ENCODE peak calls at places on chromosomes 13 and 19, in eight cellular contexts. W is cardiac muscle cell; J is mucosa of descending colon; R is lung; G is fibroblast of lung; T is cardiac fibroblast; S is neuronal stem cell; F is CD8-positive, alpha-beta T cell. K is an unnamed sample.

GRCh38 chr19:33469171-33470039 is 52.2 kb downstream of the PEPD start:
- DNase-seq in R (no peak), G (no peak), J (no peak), F (peak), T (no peak), S (no peak), W (no peak), K (no peak)

GRCh38 chr19:44614313-44614712 is 950 bp downstream of the IGSF23 start:
- DNase-seq in G (no peak), J (no peak), S (no peak), T (no peak), W (no peak), R (no peak), F (no peak), K (no peak)

GRCh38 chr19:28314771-28315170 is 898.2 kb downstream of the UQCRFS1 start:
- DNase-seq in G (no peak), J (no peak), R (no peak), S (no peak), T (no peak), F (no peak), W (no peak), K (no peak)

GRCh38 chr13:61751039-61751438 is 335.4 kb upstream of the PCDH20 start:
- DNase-seq in W (no peak), S (no peak), F (no peak), J (no peak), T (no peak), G (no peak), R (no peak), K (no peak)

GRCh38 chr19:49758292-49758691 is 4.8 kb downstream of the TSKS start:
- DNase-seq in S (no peak), F (no peak), J (no peak), W (peak), T (peak), R (no peak), G (peak), K (peak)

GRCh38 chr19:3679581-3679980 is 20.7 kb downstream of the PIP5K1C start:
- DNase-seq in S (no peak), F (no peak), W (no peak), R (no peak), G (no peak), T (no peak), J (no peak), K (no peak)

GRCh38 chr13:32938907-32939306 is 77.3 kb upstream of the KL start:
- DNase-seq in G (peak), R (no peak), T (peak), J (no peak), F (no peak), S (no peak), W (peak), K (peak)

GRCh38 chr19:10888421-10888866 is 17.1 kb downstream of the CARM1 start:
- DNase-seq in F (no peak), J (no peak), W (no peak), R (no peak), S (no peak), T (no peak), G (no peak), K (no peak)

GRCh38 chr13:44407891-44408290 is 34.3 kb downstream of the SERP2 start:
- DNase-seq in W (no peak), G (no peak), J (no peak), S (no peak), R (no peak), T (no peak), F (no peak), K (no peak)

GRCh38 chr13:77728265-77728966 is 30.9 kb downstream of the SLAIN1 start:
- DNase-seq in R (no peak), T (no peak), J (no peak), W (no peak), S (no peak), G (no peak), F (no peak), K (no peak)

GRCh38 chr13:30138511-30138910 is 168.8 kb downstream of the KATNAL1 start:
- DNase-seq in J (no peak), G (no peak), R (no peak), F (no peak), T (no peak), S (no peak), W (no peak), K (no peak)

GRCh38 chr13:47499358-47500150 is 501.5 kb downstream of the SUCLA2 start:
- DNase-seq in S (no peak), F (no peak), T (peak), W (peak), R (no peak), J (no peak), G (peak), K (peak)

GRCh38 chr19:13951043-13951442 is 1.3 kb upstream of the DCAF15 start:
- DNase-seq in R (no peak), J (no peak), G (no peak), T (no peak), F (no peak), S (no peak), W (no peak), K (no peak)

GRCh38 chr13:78147905-78148304 is 229.3 kb upstream of the EDNRB start:
- DNase-seq in W (peak), T (peak), S (no peak), G (peak), F (no peak), R (no peak), J (no peak), K (peak)

GRCh38 chr13:75279834-75280369 is 202.1 kb downstream of the TBC1D4 start:
- DNase-seq in S (no peak), F (no peak), T (no peak), G (no peak), R (no peak), W (no peak), J (peak), K (no peak)

GRCh38 chr19:47097396-47098217 is 16.0 kb downstream of the ZC3H4 start:
- DNase-seq in T (peak), R (peak), F (no peak), W (no peak), G (no peak), J (peak), S (no peak), K (no peak)

GRCh38 chr19:33248954-33249613 is 23.4 kb upstream of the SLC7A10 start:
- DNase-seq in T (no peak), F (no peak), J (peak), S (no peak), W (no peak), R (no peak), G (no peak), K (no peak)

GRCh38 chr19:13865243-13865577 is 11.7 kb upstream of the NANOS3 start:
- DNase-seq in F (no peak), R (no peak), S (no peak), W (no peak), J (no peak), T (no peak), G (no peak), K (no peak)

GRCh38 chr13:50783066-50783465 is 60.4 kb downstream of the DLEU7 start:
- DNase-seq in J (no peak), R (no peak), G (no peak), W (no peak), S (no peak), F (no peak), T (no peak), K (no peak)

GRCh38 chr19:23314505-23315241 is 64.5 kb upstream of the ZNF724 start:
- DNase-seq in F (no peak), W (no peak), T (no peak), G (no peak), R (no peak), J (no peak), S (no peak), K (no peak)

GRCh38 chr13:50081106-50081898 is 66.1 kb downstream of the KCNRG start:
- DNase-seq in J (peak), T (no peak), R (peak), S (no peak), F (peak), G (no peak), W (peak), K (no peak)

GRCh38 chr19:3665681-3666544 is 34.4 kb downstream of the PIP5K1C start:
- DNase-seq in J (peak), F (peak), T (peak), G (no peak), R (peak), S (peak), W (peak), K (peak)

GRCh38 chr19:35167251-35168119 is 12.9 kb downstream of the FXYD5 start:
- DNase-seq in F (no peak), J (no peak), W (no peak), G (no peak), S (no peak), R (no peak), T (no peak), K (no peak)

GRCh38 chr13:101453784-101454201 is 1.3 kb downstream of the ITGBL1 start:
- DNase-seq in F (no peak), W (peak), G (no peak), J (peak), T (no peak), S (no peak), R (peak), K (no peak)

GRCh38 chr19:43532571-43532961 is 422 bp upstream of the ZNF575 start:
- DNase-seq in R (no peak), J (peak), G (no peak), F (no peak), W (no peak), S (no peak), T (no peak), K (no peak)

GRCh38 chr13:71831716-71832115 is 35.3 kb downstream of the DACH1 start:
- DNase-seq in S (peak), T (no peak), F (no peak), W (no peak), J (no peak), G (no peak), R (no peak), K (peak)

GRCh38 chr13:114002009-114002544 is 28.2 kb upstream of the C13orf46 start:
- DNase-seq in F (no peak), J (peak), T (no peak), W (no peak), G (no peak), R (no peak), S (no peak), K (no peak)

GRCh38 chr13:28329395-28330158 is 165.4 kb downstream of the FLT1 start:
- DNase-seq in R (peak), S (no peak), T (peak), F (no peak), G (peak), W (peak), J (no peak), K (peak)

GRCh38 chr19:7505288-7505681 is 10.6 kb upstream of the ZNF358 start:
- DNase-seq in R (no peak), G (no peak), S (no peak), J (peak), W (no peak), F (no peak), T (no peak), K (no peak)

GRCh38 chr19:35142531-35143230 is 374 bp upstream of the FXYD7 start:
- DNase-seq in R (no peak), F (peak), T (no peak), W (peak), J (peak), G (peak), S (no peak), K (peak)

GRCh38 chr13:80562423-80562822 is 221.5 kb upstream of the SPRY2 start:
- DNase-seq in S (no peak), F (no peak), R (no peak), J (no peak), W (no peak), T (no peak), G (no peak), K (no peak)

GRCh38 chr13:111062305-111062704 is 52.8 kb upstream of the ARHGEF7 start:
- DNase-seq in W (no peak), T (no peak), R (peak), G (no peak), J (no peak), F (no peak), S (no peak), K (no peak)

GRCh38 chr13:111064661-111065060 is 50.4 kb upstream of the ARHGEF7 start:
- DNase-seq in W (no peak), R (peak), S (no peak), J (no peak), G (no peak), F (no peak), T (no peak), K (no peak)

GRCh38 chr13:111066544-111066943 is 48.6 kb upstream of the ARHGEF7 start:
- DNase-seq in T (no peak), G (no peak), J (peak), W (peak), F (no peak), S (no peak), R (peak), K (peak)

GRCh38 chr13:111065698-111066097 is 49.4 kb upstream of the ARHGEF7 start:
- DNase-seq in S (no peak), J (no peak), T (no peak), G (no peak), R (peak), F (no peak), W (no peak), K (no peak)

DNA sequence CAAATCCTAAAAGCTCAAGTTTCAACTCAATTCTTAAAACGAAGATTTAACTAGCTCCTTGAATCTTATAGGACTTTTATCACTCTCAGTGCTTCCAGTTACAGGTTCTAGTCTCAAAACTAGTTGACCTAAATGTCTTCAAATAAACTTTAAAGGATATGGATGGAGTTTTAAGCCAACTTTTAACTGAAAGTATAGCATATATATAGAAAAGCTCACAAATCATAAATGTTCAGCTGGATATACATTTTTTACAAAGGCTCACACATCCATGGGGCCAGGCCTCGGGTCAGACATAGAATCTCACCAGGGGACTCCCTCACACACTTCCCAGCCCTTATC is 47.1 kb upstream of the ARHGEF7 start:
- DNase-seq in W (no peak), S (no peak), R (no peak), G (no peak), T (no peak), J (no peak), F (no peak), K (no peak)
- H3K4me3 ChIP-seq in W (no peak), S (no peak), R (no peak), G (peak), T (no peak), J (no peak), F (no peak), K (no peak)

GRCh38 chr13:84662503-84662902 is 780.2 kb upstream of the SLITRK1 start:
- DNase-seq in T (no peak), R (no peak), S (no peak), J (no peak), F (no peak), G (no peak), W (no peak), K (no peak)
- H3K4me3 ChIP-seq in T (no peak), R (no peak), S (no peak), J (no peak), F (no peak), G (no peak), W (no peak), K (no peak)

DNA sequence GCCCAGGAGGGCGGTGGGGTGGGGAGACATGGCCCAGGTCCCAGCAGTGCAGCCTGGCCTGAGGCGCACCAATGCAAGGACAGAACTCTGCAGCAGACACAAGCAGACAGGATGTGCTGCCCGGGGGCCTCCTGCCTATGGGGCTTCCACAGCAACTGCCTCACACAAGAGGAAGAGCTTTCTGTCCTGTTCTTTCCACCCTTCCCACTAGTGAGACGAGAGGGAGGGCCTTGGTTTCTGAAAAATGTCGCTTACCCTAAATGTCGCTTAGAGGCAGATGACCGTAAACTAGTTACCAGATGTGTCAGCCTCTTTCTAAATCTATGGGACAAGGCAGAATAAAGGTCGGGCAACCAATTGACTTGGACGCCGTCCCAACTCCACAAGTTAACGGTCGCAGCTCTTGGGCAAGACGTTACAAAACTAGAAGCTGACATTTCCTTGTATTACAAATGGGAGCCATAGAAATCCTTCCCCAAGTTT is at the start of gene LAIR1:
- DNase-seq in F (peak), S (no peak), T (no peak), R (no peak), J (peak), W (peak), G (no peak), K (no peak)
- H3K4me3 ChIP-seq in F (peak), S (no peak), T (no peak), R (no peak), J (no peak), W (no peak), G (no peak), K (no peak)

DNA sequence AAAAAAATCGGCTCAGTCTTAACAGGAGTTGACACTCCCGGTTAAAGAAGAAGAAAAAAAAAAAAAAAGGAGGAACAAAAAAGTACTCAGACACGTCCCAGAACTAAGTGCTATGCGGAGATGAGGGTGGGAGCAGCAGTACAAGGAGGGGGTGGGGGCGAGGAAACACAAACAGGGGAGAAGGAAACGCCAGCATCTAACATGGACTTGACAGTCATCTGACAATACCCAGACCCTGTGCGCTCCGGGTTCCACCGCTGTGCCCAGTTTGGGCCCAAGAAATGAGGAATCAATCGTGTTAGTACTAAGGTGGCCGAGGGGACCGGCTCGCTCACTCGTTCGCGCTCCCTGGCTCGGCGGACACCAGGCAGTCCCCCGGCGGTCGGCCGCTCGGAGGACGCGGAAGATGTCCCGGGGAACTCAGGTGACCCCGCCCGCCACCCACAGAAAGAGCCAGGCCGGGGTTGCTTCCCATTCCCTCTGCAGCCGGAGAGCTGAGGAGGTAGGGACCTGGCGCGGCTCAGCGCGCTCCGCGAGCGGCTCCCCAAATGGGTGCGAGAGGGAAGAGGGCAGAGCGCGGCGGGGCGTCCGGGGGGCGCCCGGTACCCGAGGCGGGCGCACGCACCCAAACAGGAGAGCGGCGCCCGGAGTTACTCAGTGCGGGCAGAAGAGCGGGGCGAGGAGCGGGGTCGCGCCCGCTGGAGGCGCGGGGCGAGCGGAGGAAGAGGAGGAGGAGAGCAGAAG is 648 bp downstream of the TSHZ3 start:
- DNase-seq in J (peak), T (peak), G (peak), S (no peak), F (no peak), R (no peak), W (peak), K (peak)
- H3K4me3 ChIP-seq in J (peak), T (peak), G (peak), S (peak), F (peak), R (peak), W (peak), K (peak)

GRCh38 chr13:34857561-34857960 is 84.5 kb upstream of the NBEA start:
- DNase-seq in J (no peak), R (no peak), F (no peak), T (no peak), W (no peak), S (no peak), G (no peak), K (no peak)

GRCh38 chr13:34867590-34867989 is 74.5 kb upstream of the NBEA start:
- DNase-seq in G (peak), W (peak), S (no peak), F (no peak), J (no peak), T (peak), R (no peak), K (peak)

GRCh38 chr13:34864650-34865049 is 77.4 kb upstream of the NBEA start:
- DNase-seq in G (no peak), R (no peak), S (no peak), T (no peak), J (no peak), W (no peak), F (no peak), K (no peak)

GRCh38 chr13:34863360-34864135 is 78.5 kb upstream of the NBEA start:
- DNase-seq in F (no peak), T (peak), G (peak), J (no peak), S (no peak), R (no peak), W (peak), K (peak)
- H3K4me3 ChIP-seq in F (no peak), T (no peak), G (no peak), J (no peak), S (no peak), R (no peak), W (no peak), K (no peak)

GRCh38 chr19:38323276-38323675 is 3.6 kb downstream of the KCNK6 start:
- DNase-seq in S (no peak), R (no peak), G (no peak), W (no peak), F (no peak), T (no peak), J (no peak), K (no peak)

GRCh38 chr19:38324431-38324830 is 4.8 kb downstream of the KCNK6 start:
- DNase-seq in R (no peak), W (no peak), S (no peak), J (no peak), T (no peak), G (no peak), F (no peak), K (no peak)

GRCh38 chr19:38319421-38320258 is at the start of gene KCNK6:
- DNase-seq in W (peak), F (peak), R (no peak), J (peak), S (no peak), T (no peak), G (peak), K (peak)

GRCh38 chr19:38320969-38321339 is 1.3 kb downstream of the KCNK6 start:
- DNase-seq in T (no peak), W (no peak), F (no peak), G (no peak), S (no peak), R (no peak), J (no peak), K (no peak)

GRCh38 chr19:38321646-38322323 is 2.1 kb downstream of the KCNK6 start:
- DNase-seq in S (no peak), F (no peak), G (peak), W (peak), R (no peak), J (no peak), T (peak), K (peak)
- H3K4me3 ChIP-seq in S (no peak), F (no peak), G (peak), W (no peak), R (no peak), J (no peak), T (peak), K (no peak)

GRCh38 chr19:41226874-41227390 is 7.9 kb downstream of the AXL start:
- DNase-seq in W (no peak), S (no peak), G (no peak), T (no peak), F (no peak), R (no peak), J (no peak), K (no peak)
- H3K4me3 ChIP-seq in W (no peak), S (no peak), G (peak), T (no peak), F (peak), R (no peak), J (no peak), K (peak)